ENCODE peak calls at places on chromosomes 2 and 18, in six cellular contexts. One of them, this sample, is unnamed.

GRCh38 chr2:53182609-53183008 is 585.0 kb upstream of the CHAC2 start:
- DNase-seq in neuronal stem cell: no peak
- DNase-seq in IMR-90: no peak
- DNase-seq in H9: no peak
- DNase-seq in H1: no peak
- DNase-seq in mesenchymal stem cell: no peak
- DNase-seq in this sample: no peak

GRCh38 chr18:8706981-8707940 is 1.9 kb downstream of the MTCL1 start:
- DNase-seq in neuronal stem cell: no peak
- DNase-seq in IMR-90: peak; percentile 73
- DNase-seq in H9: peak; percentile 77
- DNase-seq in H1: no peak
- DNase-seq in mesenchymal stem cell: peak; percentile 87
- DNase-seq in this sample: peak; percentile 84

GRCh38 chr18:3845176-3845575 is 395.2 kb downstream of the TGIF1 start:
- DNase-seq in neuronal stem cell: no peak
- DNase-seq in IMR-90: no peak
- DNase-seq in H9: no peak
- DNase-seq in H1: no peak
- DNase-seq in mesenchymal stem cell: no peak
- DNase-seq in this sample: no peak

GRCh38 chr2:108594132-108594981 is 60.1 kb downstream of the LIMS1 start:
- DNase-seq in neuronal stem cell: peak; percentile 44
- DNase-seq in IMR-90: peak; percentile 93
- DNase-seq in H9: no peak
- DNase-seq in H1: no peak
- DNase-seq in mesenchymal stem cell: peak; percentile 92
- DNase-seq in this sample: no peak

GRCh38 chr2:197258580-197258979 is 52.0 kb downstream of the ANKRD44 start:
- DNase-seq in neuronal stem cell: no peak
- DNase-seq in IMR-90: peak; percentile 28
- DNase-seq in H9: no peak
- DNase-seq in H1: no peak
- DNase-seq in mesenchymal stem cell: peak; percentile 87
- DNase-seq in this sample: no peak

GRCh38 chr2:46909771-46910419 is 5.7 kb downstream of the MCFD2 start:
- DNase-seq in neuronal stem cell: no peak
- DNase-seq in IMR-90: peak; percentile 88
- DNase-seq in H9: no peak
- DNase-seq in H1: no peak
- DNase-seq in mesenchymal stem cell: peak; percentile 75
- DNase-seq in this sample: no peak

GRCh38 chr2:196086517-196087368 is 18.1 kb upstream of the DNAH7 start:
- DNase-seq in neuronal stem cell: no peak
- DNase-seq in IMR-90: no peak
- DNase-seq in H9: no peak
- DNase-seq in H1: no peak
- DNase-seq in mesenchymal stem cell: no peak
- DNase-seq in this sample: no peak

GRCh38 chr2:100137877-100138570 is 4.4 kb downstream of the AFF3 start:
- DNase-seq in neuronal stem cell: no peak
- DNase-seq in IMR-90: no peak
- DNase-seq in H9: no peak
- DNase-seq in H1: no peak
- DNase-seq in mesenchymal stem cell: no peak
- DNase-seq in this sample: no peak

GRCh38 chr18:34117319-34117718 is 107.4 kb downstream of the NOL4 start:
- DNase-seq in neuronal stem cell: no peak
- DNase-seq in IMR-90: no peak
- DNase-seq in H9: no peak
- DNase-seq in H1: no peak
- DNase-seq in mesenchymal stem cell: no peak
- DNase-seq in this sample: no peak

GRCh38 chr2:18828296-18828695 is 238.9 kb upstream of the NT5C1B start:
- DNase-seq in neuronal stem cell: no peak
- DNase-seq in IMR-90: no peak
- DNase-seq in H9: no peak
- DNase-seq in H1: no peak
- DNase-seq in mesenchymal stem cell: no peak
- DNase-seq in this sample: no peak

GRCh38 chr2:235263205-235264120 is 230.4 kb upstream of the AGAP1 start:
- DNase-seq in neuronal stem cell: no peak
- DNase-seq in IMR-90: peak; percentile 93
- DNase-seq in H9: peak; percentile 38
- DNase-seq in H1: peak; percentile 10
- DNase-seq in mesenchymal stem cell: peak; percentile 96
- DNase-seq in this sample: peak; percentile 66

GRCh38 chr18:48330016-48330991 is 78.9 kb downstream of the ZBTB7C start:
- DNase-seq in neuronal stem cell: no peak
- DNase-seq in IMR-90: peak; percentile 69
- DNase-seq in H9: no peak
- DNase-seq in H1: no peak
- DNase-seq in mesenchymal stem cell: peak; percentile 77
- DNase-seq in this sample: no peak

GRCh38 chr18:33957705-33958104 is 267.0 kb downstream of the NOL4 start:
- DNase-seq in neuronal stem cell: no peak
- DNase-seq in IMR-90: no peak
- DNase-seq in H9: no peak
- DNase-seq in H1: no peak
- DNase-seq in mesenchymal stem cell: no peak
- DNase-seq in this sample: no peak

GRCh38 chr2:128803222-128803621 is 484.6 kb upstream of the HS6ST1 start:
- DNase-seq in neuronal stem cell: no peak
- DNase-seq in IMR-90: no peak
- DNase-seq in H9: no peak
- DNase-seq in H1: no peak
- DNase-seq in mesenchymal stem cell: no peak
- DNase-seq in this sample: no peak

GRCh38 chr18:22363867-22364463 is 53.8 kb downstream of the CTAGE1 start:
- DNase-seq in neuronal stem cell: no peak
- DNase-seq in IMR-90: peak; percentile 29
- DNase-seq in H9: no peak
- DNase-seq in H1: no peak
- DNase-seq in mesenchymal stem cell: peak; percentile 12
- DNase-seq in this sample: no peak

GRCh38 chr2:190835303-190835930 is 45.2 kb upstream of the GLS start:
- DNase-seq in neuronal stem cell: no peak
- DNase-seq in IMR-90: peak; percentile 89
- DNase-seq in H9: no peak
- DNase-seq in H1: no peak
- DNase-seq in mesenchymal stem cell: peak; percentile 84
- DNase-seq in this sample: peak; percentile 93

GRCh38 chr2:210584834-210585233 is 28.4 kb downstream of the CPS1 start:
- DNase-seq in neuronal stem cell: no peak
- DNase-seq in IMR-90: peak; percentile 38
- DNase-seq in H9: no peak
- DNase-seq in H1: no peak
- DNase-seq in mesenchymal stem cell: peak; percentile 6
- DNase-seq in this sample: no peak

GRCh38 chr2:102041351-102041750 is 49.6 kb downstream of the IL1R2 start:
- DNase-seq in neuronal stem cell: no peak
- DNase-seq in IMR-90: peak; percentile 66
- DNase-seq in H9: no peak
- DNase-seq in H1: no peak
- DNase-seq in mesenchymal stem cell: peak; percentile 92
- DNase-seq in this sample: peak; percentile 98

GRCh38 chr2:101473911-101474751 is 781 bp downstream of the RFX8 start:
- DNase-seq in neuronal stem cell: peak; percentile 41
- DNase-seq in IMR-90: peak; percentile 45
- DNase-seq in H9: peak; percentile 59
- DNase-seq in H1: no peak
- DNase-seq in mesenchymal stem cell: peak; percentile 50
- DNase-seq in this sample: peak; percentile 31

GRCh38 chr2:219461061-219461514 is 26.4 kb downstream of the SPEG start:
- DNase-seq in neuronal stem cell: no peak
- DNase-seq in IMR-90: peak; percentile 17
- DNase-seq in H9: peak; percentile 61
- DNase-seq in H1: no peak
- DNase-seq in mesenchymal stem cell: no peak
- DNase-seq in this sample: no peak

GRCh38 chr18:51361130-51361860 is 163.8 kb upstream of the MEX3C start:
- DNase-seq in neuronal stem cell: no peak
- DNase-seq in IMR-90: no peak
- DNase-seq in H9: no peak
- DNase-seq in H1: no peak
- DNase-seq in mesenchymal stem cell: peak; percentile 86
- DNase-seq in this sample: no peak

GRCh38 chr2:227615906-227616305 is 1.3 kb upstream of the SCYGR3 start:
- DNase-seq in neuronal stem cell: no peak
- DNase-seq in IMR-90: no peak
- DNase-seq in H9: no peak
- DNase-seq in H1: no peak
- DNase-seq in mesenchymal stem cell: no peak
- DNase-seq in this sample: no peak

GRCh38 chr18:49899647-49900330 is 86.5 kb upstream of the ACAA2 start:
- DNase-seq in neuronal stem cell: no peak
- DNase-seq in IMR-90: no peak
- DNase-seq in H9: no peak
- DNase-seq in H1: no peak
- DNase-seq in mesenchymal stem cell: no peak
- DNase-seq in this sample: no peak

GRCh38 chr2:56671973-56672569 is 488.3 kb downstream of the CCDC85A start:
- DNase-seq in neuronal stem cell: no peak
- DNase-seq in IMR-90: no peak
- DNase-seq in H9: peak; percentile 27
- DNase-seq in H1: no peak
- DNase-seq in mesenchymal stem cell: no peak
- DNase-seq in this sample: no peak

GRCh38 chr2:60336442-60337141 is 216.9 kb downstream of the BCL11A start:
- DNase-seq in neuronal stem cell: no peak
- DNase-seq in IMR-90: no peak
- DNase-seq in H9: no peak
- DNase-seq in H1: no peak
- DNase-seq in mesenchymal stem cell: no peak
- DNase-seq in this sample: no peak

GRCh38 chr2:60335533-60336237 is 217.8 kb downstream of the BCL11A start:
- DNase-seq in neuronal stem cell: no peak
- DNase-seq in IMR-90: no peak
- DNase-seq in H9: no peak
- DNase-seq in H1: no peak
- DNase-seq in mesenchymal stem cell: no peak
- DNase-seq in this sample: no peak

GRCh38 chr2:60334610-60335009 is 218.8 kb downstream of the BCL11A start:
- DNase-seq in neuronal stem cell: no peak
- DNase-seq in IMR-90: no peak
- DNase-seq in H9: no peak
- DNase-seq in H1: no peak
- DNase-seq in mesenchymal stem cell: no peak
- DNase-seq in this sample: no peak

GRCh38 chr2:60339286-60339685 is 214.2 kb downstream of the BCL11A start:
- DNase-seq in neuronal stem cell: no peak
- DNase-seq in IMR-90: no peak
- DNase-seq in H9: no peak
- DNase-seq in H1: no peak
- DNase-seq in mesenchymal stem cell: no peak
- DNase-seq in this sample: no peak

GRCh38 chr2:60337142-60337497 is 216.3 kb downstream of the BCL11A start:
- DNase-seq in neuronal stem cell: no peak
- DNase-seq in IMR-90: no peak
- DNase-seq in H9: peak; percentile 74
- DNase-seq in H1: no peak
- DNase-seq in mesenchymal stem cell: no peak
- DNase-seq in this sample: no peak
- H3K4me2 ChIP-seq in neuronal stem cell: no peak overlapping the region
- H3K4me2 ChIP-seq in IMR-90: no peak overlapping the region
- H3K4me2 ChIP-seq in H9: no peak overlapping the region
- H3K4me2 ChIP-seq in H1: no peak overlapping the region
- H3K4me2 ChIP-seq in mesenchymal stem cell: no peak overlapping the region
- H3K4me2 ChIP-seq in this sample: no peak overlapping the region

GRCh38 chr2:98476192-98476868 is 31.7 kb downstream of the INPP4A start:
- DNase-seq in neuronal stem cell: no peak
- DNase-seq in IMR-90: peak; percentile 54
- DNase-seq in H9: no peak
- DNase-seq in H1: no peak
- DNase-seq in mesenchymal stem cell: no peak
- DNase-seq in this sample: no peak

GRCh38 chr2:98477036-98477435 is 32.4 kb downstream of the INPP4A start:
- DNase-seq in neuronal stem cell: no peak
- DNase-seq in IMR-90: no peak
- DNase-seq in H9: no peak
- DNase-seq in H1: no peak
- DNase-seq in mesenchymal stem cell: no peak
- DNase-seq in this sample: no peak

GRCh38 chr2:98472961-98473746 is 28.5 kb downstream of the INPP4A start:
- DNase-seq in neuronal stem cell: no peak
- DNase-seq in IMR-90: no peak
- DNase-seq in H9: no peak
- DNase-seq in H1: no peak
- DNase-seq in mesenchymal stem cell: no peak
- DNase-seq in this sample: no peak

GRCh38 chr2:98473995-98474780 is 29.5 kb downstream of the INPP4A start:
- DNase-seq in neuronal stem cell: no peak
- DNase-seq in IMR-90: no peak
- DNase-seq in H9: no peak
- DNase-seq in H1: no peak
- DNase-seq in mesenchymal stem cell: no peak
- DNase-seq in this sample: no peak

DNA sequence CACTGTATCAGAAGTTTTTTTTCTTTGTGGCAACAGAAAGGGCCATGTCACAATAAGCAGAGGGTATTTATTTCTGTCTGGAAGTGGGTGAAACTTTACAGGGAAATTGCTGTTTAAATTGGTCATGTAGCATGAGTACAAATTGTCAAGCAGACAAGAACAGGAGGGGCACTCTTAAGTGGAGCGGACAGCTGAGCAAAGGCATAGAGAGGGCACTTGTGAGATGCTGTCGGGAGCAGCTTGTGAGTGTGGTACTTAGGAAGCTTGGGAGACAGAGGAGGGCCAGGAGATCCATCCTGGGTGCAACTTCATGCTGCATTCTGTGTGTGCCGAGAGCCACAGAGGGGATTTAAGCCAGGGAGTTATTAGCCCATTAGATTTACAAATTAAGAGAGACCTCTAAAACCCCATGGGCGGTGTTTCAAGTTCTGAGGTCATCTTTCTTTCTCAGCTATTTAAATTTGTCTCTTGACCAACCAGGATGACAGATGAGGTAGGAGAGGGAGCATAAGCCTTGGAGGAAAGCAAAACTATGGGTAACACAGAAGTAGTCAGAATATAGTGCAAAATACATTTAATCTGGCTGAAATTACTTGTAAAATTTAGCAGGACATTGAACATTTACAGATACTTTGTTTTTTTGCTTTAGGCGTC is 30.4 kb downstream of the INPP4A start:
- DNase-seq in neuronal stem cell: no peak
- DNase-seq in IMR-90: no peak
- DNase-seq in H9: no peak
- DNase-seq in H1: no peak
- DNase-seq in mesenchymal stem cell: no peak
- DNase-seq in this sample: no peak
- H4K91ac ChIP-seq in neuronal stem cell: no peak overlapping the region
- H4K91ac ChIP-seq in IMR-90: no peak overlapping the region
- H4K91ac ChIP-seq in H9: no peak overlapping the region
- H4K91ac ChIP-seq in H1: no peak overlapping the region
- H4K91ac ChIP-seq in mesenchymal stem cell: no peak overlapping the region
- H4K91ac ChIP-seq in this sample: no peak overlapping the region

GRCh38 chr2:238107525-238108422 is 7.6 kb downstream of the ESPNL start:
- DNase-seq in neuronal stem cell: no peak
- DNase-seq in IMR-90: no peak
- DNase-seq in H9: peak; percentile 44
- DNase-seq in H1: no peak
- DNase-seq in mesenchymal stem cell: no peak
- DNase-seq in this sample: peak; percentile 48
- H3K4me2 ChIP-seq in neuronal stem cell: no peak overlapping the region
- H3K4me2 ChIP-seq in IMR-90: no peak overlapping the region
- H3K4me2 ChIP-seq in H9: no peak overlapping the region
- H3K4me2 ChIP-seq in H1: no peak overlapping the region
- H3K4me2 ChIP-seq in mesenchymal stem cell: no peak overlapping the region
- H3K4me2 ChIP-seq in this sample: no peak overlapping the region

GRCh38 chr2:159753797-159754196 is 41.5 kb downstream of the MARCHF7 start:
- DNase-seq in neuronal stem cell: no peak
- DNase-seq in IMR-90: no peak
- DNase-seq in H9: no peak
- DNase-seq in H1: no peak
- DNase-seq in mesenchymal stem cell: no peak
- DNase-seq in this sample: no peak
- H4K91ac ChIP-seq in neuronal stem cell: no peak overlapping the region
- H4K91ac ChIP-seq in IMR-90: no peak overlapping the region
- H4K91ac ChIP-seq in H9: no peak overlapping the region
- H4K91ac ChIP-seq in H1: no peak overlapping the region
- H4K91ac ChIP-seq in mesenchymal stem cell: no peak overlapping the region
- H4K91ac ChIP-seq in this sample: no peak overlapping the region